ENCODE peak calls at places on chromosomes 3 and 15, in eight cellular contexts. R, N, P, A, S, D, E and O are unnamed samples.

GRCh38 chr3:45516829-45517228 is 77.7 kb upstream of the LIMD1 start:
- DNase-seq in R (no peak), N (no peak), P (no peak), A (no peak), S (peak), D (no peak), E (no peak), O (no peak)

GRCh38 chr3:16052964-16053363 is 121.5 kb upstream of the GALNT15 start:
- DNase-seq in R (no peak), N (no peak), P (no peak), A (no peak), S (no peak), D (no peak), E (no peak), O (no peak)

GRCh38 chr15:71197620-71198019 is 82.3 kb downstream of the THSD4 start:
- DNase-seq in R (no peak), N (no peak), P (no peak), A (no peak), S (no peak), D (no peak), E (no peak), O (no peak)

GRCh38 chr3:23183731-23184130 is 19.4 kb upstream of the UBE2E2 start:
- DNase-seq in R (peak), N (no peak), P (peak), A (peak), S (peak), D (no peak), E (peak), O (peak)

GRCh38 chr3:177210744-177211502 is 13.6 kb upstream of the TBL1XR1 start:
- DNase-seq in R (no peak), N (no peak), P (peak), A (peak), S (no peak), D (no peak), E (peak), O (no peak)

GRCh38 chr3:66336358-66336766 is 115.6 kb downstream of the SLC25A26 start:
- DNase-seq in R (peak), N (no peak), P (no peak), A (no peak), S (peak), D (no peak), E (no peak), O (no peak)

GRCh38 chr3:155604967-155605366 is 139.9 kb downstream of the PLCH1 start:
- DNase-seq in R (no peak), N (no peak), P (no peak), A (no peak), S (no peak), D (no peak), E (no peak), O (no peak)

GRCh38 chr3:177195242-177195940 is 1.9 kb downstream of the TBL1XR1 start:
- DNase-seq in R (no peak), N (no peak), P (peak), A (peak), S (peak), D (peak), E (peak), O (no peak)

GRCh38 chr3:166917437-166917836 is 462.7 kb downstream of the ZBBX start:
- DNase-seq in R (no peak), N (no peak), P (no peak), A (no peak), S (no peak), D (no peak), E (no peak), O (no peak)

GRCh38 chr3:13009946-13010315 is 63.3 kb downstream of the IQSEC1 start:
- DNase-seq in R (no peak), N (no peak), P (no peak), A (no peak), S (no peak), D (no peak), E (no peak), O (no peak)

GRCh38 chr15:38074029-38074428 is 139.6 kb downstream of the TMCO5A start:
- DNase-seq in R (no peak), N (no peak), P (no peak), A (no peak), S (peak), D (no peak), E (no peak), O (no peak)

GRCh38 chr15:90101130-90101968 is 919 bp downstream of the IDH2 start:
- DNase-seq in R (no peak), N (no peak), P (peak), A (peak), S (peak), D (peak), E (peak), O (peak)

GRCh38 chr15:59410448-59410896 is 27.5 kb upstream of the FAM81A start:
- DNase-seq in R (no peak), N (no peak), P (no peak), A (no peak), S (peak), D (no peak), E (peak), O (no peak)

GRCh38 chr3:42014443-42014945 is 52.6 kb upstream of the ULK4 start:
- DNase-seq in R (no peak), N (no peak), P (peak), A (peak), S (peak), D (no peak), E (no peak), O (no peak)

GRCh38 chr3:70067860-70068479 is 68.4 kb downstream of the SAMMSON start:
- DNase-seq in R (no peak), N (no peak), P (no peak), A (no peak), S (no peak), D (no peak), E (no peak), O (no peak)

GRCh38 chr3:113255100-113255853 is 43.9 kb downstream of the BOC start:
- DNase-seq in R (no peak), N (no peak), P (no peak), A (no peak), S (no peak), D (no peak), E (no peak), O (no peak)

GRCh38 chr15:49163678-49164077 is 6.4 kb upstream of the GALK2 start:
- DNase-seq in R (no peak), N (no peak), P (no peak), A (no peak), S (no peak), D (no peak), E (no peak), O (no peak)

GRCh38 chr3:11720220-11721113 is 76.8 kb upstream of the VGLL4 start:
- DNase-seq in R (peak), N (no peak), P (peak), A (peak), S (peak), D (peak), E (peak), O (peak)